ENCODE peak calls at places on chromosomes 13 and 19, in five cellular contexts. M is lower leg skin, G is breast epithelium, E is astrocyte of the spinal cord, N is astrocyte of the cerebellum. O is an unnamed sample.

GRCh38 chr13:72163671-72164070 is 296.7 kb upstream of the DACH1 start:
- DNase-seq in N (no peak), M (no peak), E (no peak), G (no peak), O (no peak)

GRCh38 chr13:42750858-42751257 is 30.5 kb upstream of the FAM216B start:
- DNase-seq in G (no peak), N (no peak), M (no peak), E (no peak), O (no peak)

GRCh38 chr19:13844130-13844631 is 32.8 kb upstream of the NANOS3 start:
- DNase-seq in G (no peak), N (no peak), E (no peak), M (peak; percentile 90), O (no peak)

GRCh38 chr19:405138-405965 is 3.6 kb downstream of the C2CD4C start:
- DNase-seq in M (no peak), E (no peak), N (no peak), G (no peak), O (no peak)

GRCh38 chr13:42524487-42525034 is 49.4 kb upstream of the TNFSF11 start:
- DNase-seq in M (no peak), N (peak; percentile 3), G (no peak), E (no peak), O (peak; percentile 49)

GRCh38 chr19:339262-339887 is 5.2 kb downstream of the MIER2 start:
- DNase-seq in E (peak; percentile 32), M (no peak), G (no peak), N (no peak), O (peak; percentile 12)

GRCh38 chr19:34408421-34408820 is 4.2 kb downstream of the PDCD2L start:
- DNase-seq in E (no peak), G (no peak), M (no peak), N (no peak), O (no peak)

GRCh38 chr13:113187905-113188595 is 20.4 kb downstream of the PCID2 start:
- DNase-seq in N (no peak), G (no peak), E (peak; percentile 88), M (no peak), O (no peak)

GRCh38 chr19:43438291-43439162 is 23.8 kb downstream of the TEX101 start:
- DNase-seq in E (no peak), M (no peak), G (no peak), N (no peak), O (peak; percentile 65)

GRCh38 chr13:28622286-28622685 is 36.6 kb upstream of the POMP start:
- DNase-seq in G (peak; percentile 37), E (no peak), N (no peak), M (peak; percentile 87), O (no peak)

GRCh38 chr13:112953591-112954487 is 15.2 kb upstream of the MCF2L start:
- DNase-seq in E (no peak), M (peak; percentile 82), N (no peak), G (no peak), O (no peak)

GRCh38 chr13:105908581-105908980 is 626.9 kb downstream of the EFNB2 start:
- DNase-seq in N (no peak), G (no peak), E (peak; percentile 52), M (no peak), O (peak; percentile 32)

GRCh38 chr19:45506246-45506990 is 861 bp upstream of the VASP start:
- DNase-seq in E (peak; percentile 93), M (peak; percentile 99), N (peak; percentile 66), G (peak; percentile 91), O (peak; percentile 96)

DNA sequence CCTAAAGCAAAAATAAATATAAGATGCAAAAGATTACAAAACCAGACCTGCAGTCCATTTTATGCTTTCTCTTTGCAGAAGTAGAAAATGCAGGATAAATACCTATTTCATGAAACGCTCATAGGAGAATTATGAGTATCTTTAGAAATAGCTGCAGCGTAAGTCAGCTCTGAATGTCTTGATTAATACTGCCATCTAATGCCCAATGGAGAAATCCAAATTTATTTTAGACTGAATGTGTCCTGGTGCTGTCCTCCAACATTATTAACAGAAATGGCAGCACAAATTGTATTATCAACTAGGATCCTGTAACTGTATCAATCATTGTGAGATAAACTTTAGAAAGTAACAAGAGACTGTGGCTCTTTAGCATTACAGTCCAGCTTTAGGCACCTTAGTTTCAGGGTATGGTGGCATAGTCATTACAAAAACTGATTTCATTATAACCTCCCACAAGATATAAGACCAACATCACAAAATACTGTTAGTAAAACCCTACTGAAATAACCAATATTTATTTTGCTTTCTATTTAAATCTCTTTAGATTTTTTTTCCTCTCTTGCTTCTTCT is 162.1 kb upstream of the MIR17HG start:
- DNase-seq in M (no peak), G (no peak), E (peak; percentile 46), N (peak; percentile 15), O (no peak)
- TF ChIP-seq CTCF in M (no peak), G (peak; percentile 18), E (peak; percentile 23), N (peak; percentile 31), O (no peak)

GRCh38 chr13:97810152-97810551 is 143.3 kb upstream of the IPO5 start:
- DNase-seq in E (peak; percentile 23), M (no peak), N (no peak), G (no peak), O (no peak)
- TF ChIP-seq CTCF in E (peak; percentile 55), M (no peak), N (peak; percentile 42), G (no peak), O (peak; percentile 53)

DNA sequence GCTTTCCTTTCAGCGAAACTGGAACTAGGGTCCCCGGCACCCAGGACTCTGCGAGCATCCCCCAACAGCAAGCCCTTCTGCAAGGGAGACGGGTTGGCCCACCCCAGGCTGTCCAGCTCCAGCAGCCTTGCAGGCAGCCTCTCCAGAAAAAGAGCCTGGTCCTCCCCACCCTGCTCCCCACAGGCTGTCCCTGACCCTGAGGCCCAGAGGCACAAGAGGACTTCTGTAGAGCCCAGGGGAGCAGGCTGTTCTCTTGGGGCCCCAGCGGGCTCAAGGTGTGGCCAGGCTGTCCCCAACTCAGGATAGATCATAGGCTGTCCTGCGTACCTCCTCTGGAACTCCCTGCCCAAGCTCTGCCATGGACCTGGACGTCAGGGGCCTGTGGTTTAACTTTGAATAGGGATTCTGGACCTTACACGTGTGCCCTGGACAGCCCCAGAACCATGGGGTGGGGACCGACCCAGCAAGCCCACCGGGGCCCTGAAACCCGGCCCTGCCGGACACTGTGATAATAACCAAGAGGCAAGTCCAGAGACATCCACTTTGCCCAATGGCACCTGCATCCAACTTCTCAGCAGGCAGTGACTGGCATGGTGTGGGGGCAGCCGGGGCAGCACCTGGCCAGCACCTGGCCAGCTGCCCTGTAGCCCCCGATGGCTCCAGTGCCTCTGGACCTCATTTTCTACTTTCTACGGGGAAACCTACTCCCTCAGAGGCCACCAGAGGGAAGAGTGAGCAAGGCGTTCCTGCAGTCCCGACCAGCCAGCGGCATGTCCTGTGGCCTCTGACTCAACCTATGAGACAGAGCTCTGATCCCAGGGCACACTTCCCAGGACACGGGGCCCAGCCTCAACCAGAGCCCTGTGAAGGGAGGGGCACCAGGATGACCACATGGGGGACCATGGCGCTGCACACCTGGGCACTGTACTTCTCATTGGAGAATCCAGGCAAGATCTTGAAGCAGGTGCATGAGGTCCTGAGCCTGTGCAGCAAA is 50.9 kb upstream of the TPM4 start:
- DNase-seq in M (no peak), N (no peak), G (no peak), E (peak; percentile 39), O (peak; percentile 92)
- TF ChIP-seq CTCF in M (no peak), N (peak; percentile 48), G (peak; percentile 16), E (peak; percentile 64), O (peak; percentile 64)

DNA sequence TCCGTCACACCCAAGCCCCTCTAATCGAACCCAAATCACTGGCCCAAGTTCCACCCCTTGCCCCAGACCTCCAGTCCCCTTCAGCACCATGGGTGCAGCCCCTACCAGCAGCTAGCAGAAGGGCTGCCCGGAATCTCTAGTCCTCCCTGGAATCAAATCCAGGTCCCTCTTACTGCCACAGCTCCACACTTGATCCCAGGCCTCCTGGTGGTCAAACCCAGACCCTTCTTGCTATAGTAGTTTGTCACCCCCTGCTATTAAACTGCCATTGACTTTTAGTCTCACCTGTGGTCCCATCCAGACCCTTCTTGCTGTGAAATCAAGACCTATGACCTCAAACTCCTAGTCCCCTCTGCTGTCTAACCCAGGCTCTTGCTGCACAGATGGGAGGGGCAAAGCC is 8.7 kb downstream of the HIPK4 start:
- DNase-seq in M (no peak), E (no peak), G (no peak), N (no peak), O (no peak)
- TF ChIP-seq CTCF in M (no peak), E (no peak), G (no peak), N (peak; percentile 17), O (peak; percentile 8)

DNA sequence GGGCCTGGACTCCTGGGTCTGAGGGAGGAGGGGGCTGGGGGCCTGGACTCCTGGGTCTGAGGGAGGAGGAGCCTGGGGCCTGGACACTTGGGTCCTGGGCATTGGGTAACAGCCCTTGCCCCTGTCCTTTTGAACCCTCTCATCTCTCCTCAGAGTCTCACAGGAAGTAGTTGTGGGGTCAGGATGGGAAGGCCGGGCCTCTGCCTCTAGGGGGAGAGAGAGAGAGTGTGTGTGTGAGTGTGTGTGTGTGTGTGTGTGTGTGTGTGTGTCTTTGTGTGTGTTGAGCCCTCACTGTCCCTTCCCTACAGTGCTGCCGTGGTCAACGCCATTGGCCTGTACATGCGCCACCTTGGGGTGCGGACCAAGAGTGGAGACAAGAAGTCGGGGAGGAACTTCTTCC is 10.9 kb downstream of the ARHGEF1 start:
- DNase-seq in M (no peak), G (no peak), N (no peak), E (no peak), O (no peak)
- TF ChIP-seq CTCF in M (no peak), G (no peak), N (peak; percentile 6), E (peak; percentile 16), O (peak; percentile 18)

DNA sequence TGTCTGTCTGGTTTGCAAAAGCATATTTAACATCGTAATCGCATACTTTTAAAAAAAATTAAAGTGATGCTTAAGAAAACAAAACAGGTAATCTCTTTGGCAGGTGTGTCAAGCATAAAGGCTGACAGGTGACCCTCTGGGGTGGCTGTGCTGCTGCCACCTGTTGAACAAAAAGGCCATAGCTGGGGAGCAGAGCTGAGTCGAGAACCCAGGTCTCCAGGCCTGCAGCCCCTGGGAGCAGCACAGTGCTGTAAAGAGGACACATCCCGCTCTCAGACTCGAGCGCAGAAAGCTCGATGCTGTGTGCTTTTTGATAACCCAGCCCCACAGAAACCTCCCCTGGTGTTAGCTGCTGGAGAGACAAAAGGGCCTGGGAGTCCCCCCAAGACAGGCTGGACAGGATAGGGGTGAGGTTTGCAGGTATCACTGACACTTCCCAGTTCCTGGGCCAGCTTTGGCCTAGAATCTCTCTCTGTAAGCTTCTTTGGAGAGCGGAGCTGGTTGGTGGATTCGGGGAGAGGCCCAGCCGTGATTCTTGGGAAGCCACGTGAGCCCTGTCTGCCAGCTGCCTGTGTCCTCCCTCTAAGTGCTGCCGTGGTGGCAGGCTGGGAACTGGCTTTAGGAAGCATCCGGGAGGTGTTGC is 66.9 kb downstream of the C13orf42 start:
- DNase-seq in N (no peak), M (no peak), E (no peak), G (no peak), O (no peak)
- TF ChIP-seq CTCF in N (no peak), M (no peak), E (no peak), G (no peak), O (no peak)

GRCh38 chr13:94173312-94173854 is 306.1 kb downstream of the DCT start:
- DNase-seq in M (no peak), N (no peak), G (no peak), E (peak; percentile 77), O (no peak)
- TF ChIP-seq CTCF in M (no peak), N (no peak), G (no peak), E (no peak), O (no peak)

O was measured in foreskin fibroblast.